ENCODE peak calls at places on chromosomes 7 and 10, in four cellular contexts. N is H1, P is K562, A is GM12878. F is an unnamed sample.

GRCh38 chr10:62632071-62632809 is 172.3 kb upstream of the ADO start:
- DNase-seq in N (no peak), P (no peak), A (peak), F (no peak)

GRCh38 chr7:99372275-99373085 is 2.0 kb upstream of the ARPC1B start:
- DNase-seq in N (no peak), P (no peak), A (no peak), F (peak)

GRCh38 chr10:32266979-32267378 is 80.0 kb downstream of the EPC1 start:
- DNase-seq in N (peak), P (no peak), A (no peak), F (no peak)

GRCh38 chr10:46553238-46554049 is 3.0 kb downstream of the GPRIN2 start:
- DNase-seq in N (peak), P (no peak), A (no peak), F (no peak)

GRCh38 chr7:95986136-95986535 is 213.8 kb downstream of the DYNC1I1 start:
- DNase-seq in N (no peak), P (no peak), A (no peak), F (no peak)

GRCh38 chr10:43234471-43235041 is 32.3 kb downstream of the RASGEF1A start:
- DNase-seq in N (no peak), P (no peak), A (no peak), F (no peak)

GRCh38 chr7:29146082-29146706 is at the start of gene CPVL:
- DNase-seq in N (peak), P (no peak), A (no peak), F (peak)

GRCh38 chr10:121437596-121437995 is 160.6 kb downstream of the FGFR2 start:
- DNase-seq in N (no peak), P (no peak), A (no peak), F (no peak)

GRCh38 chr7:101527844-101528667 is 101.0 kb downstream of the MYL10 start:
- DNase-seq in N (no peak), P (no peak), A (no peak), F (no peak)

GRCh38 chr10:131777921-131778320 is 122.9 kb upstream of the PPP2R2D start:
- DNase-seq in N (peak), P (no peak), A (no peak), F (no peak)

GRCh38 chr10:74548676-74549075 is 277.7 kb upstream of the KAT6B start:
- DNase-seq in N (no peak), P (no peak), A (no peak), F (peak)

GRCh38 chr10:784759-785538 is 95.5 kb upstream of the DIP2C start:
- DNase-seq in N (peak), P (peak), A (no peak), F (no peak)

GRCh38 chr10:77526861-77527617 is 110.6 kb downstream of the KCNMA1 start:
- DNase-seq in N (no peak), P (no peak), A (no peak), F (no peak)

GRCh38 chr10:71271626-71272025 is 47.4 kb upstream of the SLC29A3 start:
- DNase-seq in N (no peak), P (no peak), A (no peak), F (no peak)

GRCh38 chr7:45292481-45292880 is 134.9 kb downstream of the RAMP3 start:
- DNase-seq in N (no peak), P (no peak), A (no peak), F (no peak)

GRCh38 chr10:66838656-66839055 is 87.2 kb upstream of the LRRTM3 start:
- DNase-seq in N (no peak), P (no peak), A (no peak), F (no peak)

GRCh38 chr10:71998840-71999194 is 34.6 kb downstream of the CHST3 start:
- DNase-seq in N (no peak), P (no peak), A (no peak), F (peak)

GRCh38 chr10:3123571-3124411 is 48.8 kb downstream of the PITRM1 start:
- DNase-seq in N (no peak), P (no peak), A (no peak), F (no peak)

GRCh38 chr7:111409714-111410422 is 152.4 kb downstream of the IMMP2L start:
- DNase-seq in N (no peak), P (no peak), A (no peak), F (peak)

GRCh38 chr10:35739998-35740397 is 97.9 kb upstream of the FZD8 start:
- DNase-seq in N (no peak), P (no peak), A (no peak), F (no peak)

GRCh38 chr10:47351899-47352815 is 4.0 kb downstream of the RBP3 start:
- DNase-seq in N (no peak), P (no peak), A (no peak), F (no peak)

GRCh38 chr10:97333601-97334369 is 744 bp downstream of the FRAT2 start:
- DNase-seq in N (no peak), P (peak), A (no peak), F (no peak)

GRCh38 chr10:35640951-35641429 is 1.1 kb downstream of the FZD8 start:
- DNase-seq in N (peak), P (no peak), A (no peak), F (peak)

GRCh38 chr10:121753726-121754476 is 155.7 kb upstream of the FGFR2 start:
- DNase-seq in N (no peak), P (peak), A (peak), F (no peak)

GRCh38 chr10:123390332-123390731 is 236.1 kb downstream of the BUB3 start:
- DNase-seq in N (no peak), P (peak), A (no peak), F (no peak)

GRCh38 chr7:94414481-94414880 is 19.8 kb downstream of the COL1A2 start:
- DNase-seq in N (no peak), P (no peak), A (no peak), F (no peak)

GRCh38 chr10:30437039-30437781 is 3.2 kb downstream of the MAP3K8 start:
- DNase-seq in N (no peak), P (peak), A (no peak), F (no peak)

GRCh38 chr7:13090959-13091358 is 403.5 kb downstream of the ARL4A start:
- DNase-seq in N (no peak), P (no peak), A (no peak), F (no peak)

GRCh38 chr7:124652237-124652636 is 113.4 kb downstream of the GPR37 start:
- DNase-seq in N (no peak), P (no peak), A (no peak), F (no peak)

GRCh38 chr7:6271694-6272371 is 591 bp downstream of the CYTH3 start:
- DNase-seq in N (peak), P (peak), A (no peak), F (no peak)

GRCh38 chr7:127251048-127251451 is 1.7 kb downstream of the GRM8 start:
- DNase-seq in N (no peak), P (no peak), A (no peak), F (no peak)

GRCh38 chr7:77537136-77537594 is at the start of gene PTPN12:
- DNase-seq in N (peak), P (no peak), A (no peak), F (no peak)

GRCh38 chr7:148303295-148304013 is 287.1 kb upstream of the C7orf33 start:
- DNase-seq in N (no peak), P (no peak), A (no peak), F (no peak)

GRCh38 chr10:4661572-4662255 is 164.3 kb upstream of the AKR1E2 start:
- DNase-seq in N (no peak), P (no peak), A (no peak), F (peak)

GRCh38 chr10:74297389-74298080 is 146.5 kb downstream of the ADK start:
- DNase-seq in N (no peak), P (no peak), A (no peak), F (no peak)

GRCh38 chr7:111499027-111499426 is 63.3 kb downstream of the IMMP2L start:
- DNase-seq in N (no peak), P (peak), A (no peak), F (peak)

GRCh38 chr10:72694476-72695369 is 2.8 kb downstream of the MCU start:
- DNase-seq in N (no peak), P (no peak), A (no peak), F (peak)

GRCh38 chr7:44748948-44749731 is 493 bp downstream of the ZMIZ2 start:
- DNase-seq in N (no peak), P (peak), A (no peak), F (no peak)

GRCh38 chr7:100612730-100613446 is 548 bp downstream of the MOSPD3 start:
- DNase-seq in N (peak), P (no peak), A (no peak), F (peak)

DNA sequence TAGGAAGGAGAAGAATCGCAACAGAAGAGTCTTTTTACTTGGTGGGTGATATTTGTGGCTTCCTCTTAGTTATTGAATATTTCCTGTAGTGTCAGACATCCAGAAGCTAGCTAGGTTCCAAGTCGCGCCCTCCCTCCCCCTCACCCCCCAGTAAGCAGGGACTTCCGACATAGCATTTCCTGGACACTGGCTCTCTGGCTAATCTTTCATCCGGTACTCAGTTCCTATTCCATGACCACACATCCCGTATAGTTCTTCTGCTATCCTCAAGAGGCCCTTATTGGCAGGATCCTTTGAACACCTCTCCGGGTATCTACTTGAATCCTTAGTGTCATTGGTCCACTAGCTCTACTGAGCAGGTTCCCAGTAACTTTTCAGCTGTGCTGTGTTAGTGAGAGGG is 167.8 kb downstream of the HDAC9 start:
- DNase-seq in N (no peak), P (no peak), A (no peak), F (no peak)
- TF ChIP-seq POLR2AphosphoS5 in N (no peak), P (no peak), A (no peak), F (no peak)

GRCh38 chr7:1536768-1537630 is 6.5 kb downstream of the MAFK start:
- DNase-seq in N (peak), P (peak), A (no peak), F (peak)
- TF ChIP-seq JUND in N (peak), P (peak), A (no peak), F (peak)

DNA sequence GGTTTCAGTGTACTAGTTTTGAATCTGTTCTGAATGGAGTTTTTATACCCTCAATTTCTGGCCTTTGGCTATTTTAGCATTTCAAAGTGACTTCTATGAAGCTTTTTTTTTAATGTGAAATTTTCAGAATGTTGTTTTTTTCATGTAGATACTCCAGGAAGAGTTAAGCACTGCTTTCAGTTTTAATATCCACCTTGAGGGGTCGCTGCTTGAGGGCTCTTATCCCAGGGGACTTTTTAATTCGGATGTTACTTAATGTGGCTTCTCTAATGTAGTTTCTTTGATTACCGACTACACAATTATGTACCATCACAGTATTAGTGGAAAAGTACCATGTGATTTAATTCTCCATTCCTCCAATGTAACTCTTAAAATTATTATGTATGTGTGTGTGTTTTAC is 5.2 kb downstream of the IFIT5 start:
- DNase-seq in N (no peak), P (peak), A (no peak), F (no peak)
- TF ChIP-seq HDAC2 in N (no peak), P (no peak), A (no peak), F (no peak)

GRCh38 chr10:79316671-79317431 is 30.4 kb upstream of the PPIF start:
- DNase-seq in N (no peak), P (no peak), A (peak), F (peak)
- TF ChIP-seq POLR2AphosphoS5 in N (peak), P (no peak), A (peak), F (no peak)

GRCh38 chr7:20513341-20513740 is 102.1 kb upstream of the ABCB5 start:
- DNase-seq in N (no peak), P (no peak), A (no peak), F (no peak)

GRCh38 chr7:20507157-20507556 is 108.3 kb upstream of the ABCB5 start:
- DNase-seq in N (no peak), P (no peak), A (no peak), F (no peak)

GRCh38 chr7:20513897-20514296 is 101.6 kb upstream of the ABCB5 start:
- DNase-seq in N (no peak), P (no peak), A (no peak), F (no peak)

GRCh38 chr7:20508109-20508508 is 107.4 kb upstream of the ABCB5 start:
- DNase-seq in N (no peak), P (no peak), A (no peak), F (no peak)

GRCh38 chr7:20509892-20510645 is 105.4 kb upstream of the ABCB5 start:
- DNase-seq in N (no peak), P (no peak), A (no peak), F (no peak)
- TF ChIP-seq JUND in N (no peak), P (no peak), A (no peak), F (no peak)

GRCh38 chr7:121961491-121961890 is 88.5 kb downstream of the PTPRZ1 start:
- DNase-seq in N (no peak), P (no peak), A (no peak), F (no peak)
- TF ChIP-seq HDAC2 in N (no peak), P (no peak), A (no peak), F (no peak)

DNA sequence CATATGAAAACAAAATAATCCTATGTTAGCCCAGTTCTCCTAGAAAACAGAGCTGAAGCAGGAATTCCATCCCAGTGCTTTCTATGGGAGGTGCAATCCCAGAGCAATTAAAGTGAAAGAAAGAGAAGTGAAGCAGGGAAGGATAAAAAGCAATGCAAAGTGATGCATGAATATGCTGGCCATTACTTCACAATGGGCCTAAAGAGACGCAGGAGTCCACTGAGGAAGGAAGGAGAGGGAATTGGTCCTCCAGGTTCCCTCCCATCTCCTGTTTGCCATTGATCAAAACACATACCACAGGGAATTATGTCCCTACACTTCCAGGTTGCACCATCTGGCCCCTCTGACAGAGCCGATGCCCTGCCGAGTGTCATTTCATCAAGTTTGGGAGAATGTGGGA is 392.2 kb upstream of the NFE2L3 start:
- DNase-seq in N (peak), P (no peak), A (no peak), F (no peak)
- TF ChIP-seq POLR2AphosphoS5 in N (no peak), P (no peak), A (no peak), F (no peak)

F was measured in HepG2.